ENCODE peak calls at places on chromosomes 11 and 22, in nine cellular contexts. One of them, this sample, is unnamed.

GRCh38 chr22:39489094-39490068 is 12.7 kb upstream of the MIEF1 start:
- DNase-seq in T-helper 1 cell: no peak
- DNase-seq in AG09319: no peak
- DNase-seq in non-pigmented ciliary epithelial cell: no peak
- DNase-seq in astrocyte of the spinal cord: no peak
- DNase-seq in ACHN: no peak
- DNase-seq in NCI-H1048: no peak
- DNase-seq in iPS-NIHi11: no peak
- DNase-seq in BE2C: no peak
- DNase-seq in this sample: no peak

GRCh38 chr22:35394011-35394312 is 6.0 kb upstream of the MCM5 start:
- DNase-seq in T-helper 1 cell: no peak
- DNase-seq in AG09319: no peak
- DNase-seq in non-pigmented ciliary epithelial cell: no peak
- DNase-seq in astrocyte of the spinal cord: peak; percentile 8
- DNase-seq in ACHN: no peak
- DNase-seq in NCI-H1048: no peak
- DNase-seq in iPS-NIHi11: no peak
- DNase-seq in BE2C: no peak
- DNase-seq in this sample: no peak

GRCh38 chr22:38236786-38237185 is 35.0 kb downstream of the MAFF start:
- DNase-seq in T-helper 1 cell: no peak
- DNase-seq in AG09319: no peak
- DNase-seq in non-pigmented ciliary epithelial cell: no peak
- DNase-seq in astrocyte of the spinal cord: no peak
- DNase-seq in ACHN: no peak
- DNase-seq in NCI-H1048: no peak
- DNase-seq in iPS-NIHi11: peak; percentile 44
- DNase-seq in BE2C: no peak
- DNase-seq in this sample: no peak

GRCh38 chr11:120068114-120068573 is 69.8 kb downstream of the TRIM29 start:
- DNase-seq in T-helper 1 cell: no peak
- DNase-seq in AG09319: no peak
- DNase-seq in non-pigmented ciliary epithelial cell: no peak
- DNase-seq in astrocyte of the spinal cord: peak; percentile 18
- DNase-seq in ACHN: no peak
- DNase-seq in NCI-H1048: no peak
- DNase-seq in iPS-NIHi11: no peak
- DNase-seq in BE2C: peak; percentile 66
- DNase-seq in this sample: peak; percentile 41

GRCh38 chr11:115439385-115439784 is 64.8 kb downstream of the CADM1 start:
- DNase-seq in T-helper 1 cell: no peak
- DNase-seq in AG09319: no peak
- DNase-seq in non-pigmented ciliary epithelial cell: peak; percentile 37
- DNase-seq in astrocyte of the spinal cord: peak; percentile 43
- DNase-seq in ACHN: peak; percentile 54
- DNase-seq in NCI-H1048: no peak
- DNase-seq in iPS-NIHi11: no peak
- DNase-seq in BE2C: no peak
- DNase-seq in this sample: no peak

GRCh38 chr11:46240861-46241260 is 36.6 kb upstream of the CREB3L1 start:
- DNase-seq in T-helper 1 cell: no peak
- DNase-seq in AG09319: no peak
- DNase-seq in non-pigmented ciliary epithelial cell: no peak
- DNase-seq in astrocyte of the spinal cord: no peak
- DNase-seq in ACHN: no peak
- DNase-seq in NCI-H1048: no peak
- DNase-seq in iPS-NIHi11: no peak
- DNase-seq in BE2C: no peak
- DNase-seq in this sample: no peak

GRCh38 chr11:60130496-60130895 is 42.0 kb downstream of the MS4A2 start:
- DNase-seq in T-helper 1 cell: no peak
- DNase-seq in AG09319: no peak
- DNase-seq in non-pigmented ciliary epithelial cell: no peak
- DNase-seq in astrocyte of the spinal cord: no peak
- DNase-seq in ACHN: peak; percentile 51
- DNase-seq in NCI-H1048: no peak
- DNase-seq in iPS-NIHi11: peak; percentile 62
- DNase-seq in BE2C: no peak
- DNase-seq in this sample: no peak

GRCh38 chr22:29171721-29172120 is 34.0 kb upstream of the EMID1 start:
- DNase-seq in T-helper 1 cell: no peak
- DNase-seq in AG09319: no peak
- DNase-seq in non-pigmented ciliary epithelial cell: no peak
- DNase-seq in astrocyte of the spinal cord: no peak
- DNase-seq in ACHN: no peak
- DNase-seq in NCI-H1048: no peak
- DNase-seq in iPS-NIHi11: no peak
- DNase-seq in BE2C: no peak
- DNase-seq in this sample: no peak

GRCh38 chr11:59102259-59102765 is 4.7 kb upstream of the FAM111B start:
- DNase-seq in T-helper 1 cell: peak; percentile 16
- DNase-seq in AG09319: no peak
- DNase-seq in non-pigmented ciliary epithelial cell: no peak
- DNase-seq in astrocyte of the spinal cord: peak; percentile 13
- DNase-seq in ACHN: peak; percentile 73
- DNase-seq in NCI-H1048: no peak
- DNase-seq in iPS-NIHi11: peak; percentile 52
- DNase-seq in BE2C: peak; percentile 4
- DNase-seq in this sample: peak; percentile 80